ENCODE peak calls at places on chromosome 14, in six cellular contexts. A is activated naive CD8-positive, alpha-beta T cell treated with anti-CD3 and anti-CD28 coated beads, Interleukin-2, amount 50 U/mL, for 24 hours; K is activated CD4-positive, CD25-positive, alpha-beta regulatory T cell treated with anti-CD3 and anti-CD28 coated beads, Interleukin-2, amount 50 U/mL, for 72 hours; M is activated CD8-positive, alpha-beta memory T cell treated with anti-CD3 and anti-CD28 coated beads for 24 hours; V is Daoy; H is fibroblast of villous mesenchyme. S is an unnamed sample.

GRCh38 chr14:19851365-19851764 is 23.6 kb upstream of the OR4K2 start:
- DNase-seq in V (peak; percentile 59), M (no peak), K (no peak), A (no peak), H (no peak), S (no peak)

GRCh38 chr14:77485901-77486678 is 12.5 kb downstream of the ISM2 start:
- DNase-seq in M (no peak), V (peak; percentile 86), H (no peak), A (no peak), K (no peak), S (peak; percentile 20)

GRCh38 chr14:75283162-75283883 is 4.7 kb downstream of the FOS start:
- DNase-seq in H (peak; percentile 93), V (no peak), K (no peak), A (no peak), M (no peak), S (no peak)

GRCh38 chr14:64293976-64294671 is at the start of gene ESR2:
- DNase-seq in H (peak; percentile 57), K (peak; percentile 40), A (peak; percentile 44), M (peak; percentile 76), V (peak; percentile 35), S (no peak)

GRCh38 chr14:104318558-104319488 is 180.4 kb downstream of the KIF26A start:
- DNase-seq in A (no peak), K (peak; percentile 16), M (no peak), H (no peak), V (no peak), S (no peak)

GRCh38 chr14:68408680-68409079 is 384.2 kb downstream of the ZFP36L1 start:
- DNase-seq in H (peak; percentile 32), K (no peak), V (peak; percentile 69), A (no peak), M (no peak), S (no peak)

GRCh38 chr14:95495538-95496025 is 20.9 kb downstream of the SYNE3 start:
- DNase-seq in K (no peak), V (no peak), A (no peak), H (no peak), M (peak; percentile 62), S (no peak)

GRCh38 chr14:99212199-99212598 is 59.8 kb downstream of the BCL11B start:
- DNase-seq in K (no peak), M (no peak), V (no peak), H (no peak), A (no peak), S (no peak)

GRCh38 chr14:102066041-102066451 is 20.8 kb downstream of the HSP90AA1 start:
- DNase-seq in M (no peak), A (no peak), H (no peak), V (no peak), K (no peak), S (no peak)

GRCh38 chr14:32938719-32939253 is at the start of gene NPAS3:
- DNase-seq in K (no peak), V (peak; percentile 41), A (no peak), H (no peak), M (no peak), S (no peak)

GRCh38 chr14:101839236-101839635 is 77.7 kb downstream of the PPP2R5C start:
- DNase-seq in M (no peak), K (peak; percentile 45), A (peak; percentile 40), H (no peak), V (no peak), S (no peak)

GRCh38 chr14:23237772-23238594 is at the start of gene RNF212B:
- DNase-seq in H (peak; percentile 70), V (peak; percentile 96), M (peak; percentile 90), A (peak; percentile 90), K (peak; percentile 87), S (no peak)

GRCh38 chr14:104171029-104171697 is 32.8 kb downstream of the KIF26A start:
- DNase-seq in K (no peak), M (no peak), V (no peak), H (no peak), A (no peak), S (no peak)

GRCh38 chr14:100476012-100476822 is 111.0 kb downstream of the BEGAIN start:
- DNase-seq in M (no peak), V (peak; percentile 100), K (no peak), H (peak; percentile 86), A (no peak), S (peak; percentile 76)

S was measured in AG04450.